ENCODE peak calls at places on chromosome 22, in six cellular contexts. O is gastrocnemius medialis, L is OCI-LY7, S is A549, E is tibial nerve, Z is Caco-2. N is an unnamed sample.

GRCh38 chr22:36548606-36549005 is 19.6 kb upstream of the EIF3D start:
- DNase-seq in S (no peak), L (no peak), O (no peak), E (no peak), Z (no peak), N (no peak)

GRCh38 chr22:48047722-48048500 is 1285.5 kb downstream of the TBC1D22A start:
- DNase-seq in E (no peak), Z (no peak), O (no peak), L (no peak), S (no peak), N (no peak)

GRCh38 chr22:45217345-45217744 is 23.3 kb downstream of the KIAA0930 start:
- DNase-seq in E (no peak), L (no peak), S (no peak), O (no peak), Z (no peak), N (no peak)

GRCh38 chr22:17648564-17648963 is 10.0 kb downstream of the BCL2L13 start:
- DNase-seq in S (no peak), O (no peak), E (no peak), L (no peak), Z (no peak), N (no peak)

GRCh38 chr22:48357196-48357595 is 1470.5 kb downstream of the BRD1 start:
- DNase-seq in L (no peak), Z (no peak), E (no peak), O (no peak), S (no peak), N (no peak)

GRCh38 chr22:35426801-35427140 is 26.8 kb downstream of the MCM5 start:
- DNase-seq in E (no peak), Z (no peak), S (no peak), O (no peak), L (no peak), N (no peak)

GRCh38 chr22:49476800-49477400 is 350.8 kb downstream of the BRD1 start:
- DNase-seq in Z (no peak), E (no peak), L (no peak), O (no peak), S (no peak), N (no peak)

GRCh38 chr22:45192701-45193187 is 29.0 kb downstream of the NUP50 start:
- DNase-seq in O (no peak), S (no peak), Z (no peak), L (no peak), E (no peak), N (no peak)

GRCh38 chr22:50323900-50324299 is 2.9 kb downstream of the DENND6B start:
- DNase-seq in S (no peak), L (no peak), O (no peak), Z (no peak), E (no peak), N (no peak)

GRCh38 chr22:30430933-30431332 is 5.4 kb downstream of the MTFP1 start:
- DNase-seq in E (no peak), O (no peak), Z (no peak), L (no peak), S (no peak), N (no peak)

GRCh38 chr22:49767355-49768062 is 60.2 kb downstream of the BRD1 start:
- DNase-seq in Z (peak), S (peak), L (peak), O (no peak), E (no peak), N (peak)

GRCh38 chr22:49566693-49567092 is 261.0 kb downstream of the BRD1 start:
- DNase-seq in E (no peak), O (no peak), L (no peak), S (no peak), Z (peak), N (no peak)

GRCh38 chr22:46029574-46030200 is 52.7 kb upstream of the WNT7B start:
- DNase-seq in Z (peak), L (no peak), E (no peak), O (no peak), S (no peak), N (no peak)

GRCh38 chr22:42343551-42344081 is 73.2 kb upstream of the TCF20 start:
- DNase-seq in S (no peak), O (no peak), E (no peak), Z (no peak), L (no peak), N (no peak)

GRCh38 chr22:36351921-36352774 is 35.6 kb downstream of the MYH9 start:
- DNase-seq in Z (peak), L (no peak), E (no peak), S (no peak), O (no peak), N (no peak)

GRCh38 chr22:16949561-16949960 is 58.5 kb downstream of the GAB4 start:
- DNase-seq in E (no peak), O (peak), S (no peak), L (no peak), Z (no peak), N (no peak)

GRCh38 chr22:41992496-41992895 is 6.1 kb upstream of the WBP2NL start:
- DNase-seq in E (no peak), L (no peak), O (no peak), Z (no peak), S (no peak), N (no peak)

GRCh38 chr22:42169055-42169469 is 38.5 kb upstream of the CYP2D6 start:
- DNase-seq in L (peak), O (no peak), E (peak), S (peak), Z (peak), N (peak)

GRCh38 chr22:49737101-49737551 is 90.5 kb downstream of the BRD1 start:
- DNase-seq in Z (no peak), E (no peak), S (no peak), L (no peak), O (no peak), N (no peak)

GRCh38 chr22:35299217-35299716 is 427 bp upstream of the TOM1 start:
- DNase-seq in E (no peak), L (peak), O (no peak), S (no peak), Z (no peak), N (no peak)

GRCh38 chr22:27258773-27259172 is 542.8 kb downstream of the MN1 start:
- DNase-seq in Z (no peak), L (no peak), E (no peak), O (no peak), S (no peak), N (no peak)

GRCh38 chr22:36286096-36286957 is 33.4 kb downstream of the APOL1 start:
- DNase-seq in S (peak), O (peak), Z (peak), L (peak), E (peak), N (no peak)

GRCh38 chr22:48299801-48300200 is 1527.9 kb downstream of the BRD1 start:
- DNase-seq in E (no peak), L (no peak), O (no peak), S (no peak), Z (no peak), N (no peak)

GRCh38 chr22:30605449-30606110 is 1.4 kb upstream of the TCN2 start:
- DNase-seq in O (no peak), S (peak), L (peak), E (peak), Z (no peak), N (no peak)

GRCh38 chr22:48637231-48637630 is 1190.4 kb downstream of the BRD1 start:
- DNase-seq in E (no peak), L (no peak), O (no peak), Z (no peak), S (no peak), N (no peak)

GRCh38 chr22:32175751-32176644 is 16.9 kb upstream of the C22orf42 start:
- DNase-seq in Z (no peak), L (no peak), O (no peak), E (no peak), S (no peak), N (no peak)

GRCh38 chr22:45200862-45201511 is 37.3 kb downstream of the NUP50 start:
- DNase-seq in S (no peak), E (no peak), Z (no peak), O (no peak), L (no peak), N (no peak)

GRCh38 chr22:48352086-48352911 is 1475.4 kb downstream of the BRD1 start:
- DNase-seq in L (peak), Z (no peak), O (no peak), S (no peak), E (no peak), N (no peak)

GRCh38 chr22:48658871-48659270 is 1168.8 kb downstream of the BRD1 start:
- DNase-seq in S (no peak), L (no peak), O (no peak), E (no peak), Z (no peak), N (no peak)

GRCh38 chr22:33564683-33565082 is 355.6 kb downstream of the LARGE1 start:
- DNase-seq in S (no peak), Z (no peak), E (no peak), O (no peak), L (no peak), N (no peak)

GRCh38 chr22:50182176-50183081 is 3.3 kb upstream of the TRABD start:
- DNase-seq in Z (no peak), E (no peak), L (no peak), O (no peak), S (no peak), N (peak)

GRCh38 chr22:46373838-46374662 is 38.5 kb downstream of the TRMU start:
- DNase-seq in E (no peak), O (no peak), S (no peak), Z (no peak), L (no peak), N (no peak)

GRCh38 chr22:29291215-29291614 is 15.2 kb upstream of the GAS2L1 start:
- DNase-seq in E (no peak), O (no peak), L (no peak), S (no peak), Z (no peak), N (no peak)

GRCh38 chr22:42608481-42609361 is 6.0 kb downstream of the POLDIP3 start:
- DNase-seq in S (no peak), Z (no peak), L (no peak), E (no peak), O (no peak), N (no peak)

GRCh38 chr22:32905400-32905799 is 103.9 kb downstream of the TIMP3 start:
- DNase-seq in O (no peak), E (no peak), Z (no peak), L (no peak), S (no peak), N (no peak)

GRCh38 chr22:45584121-45584570 is 81.5 kb downstream of the FBLN1 start:
- DNase-seq in E (no peak), L (peak), Z (no peak), O (no peak), S (no peak), N (no peak)

GRCh38 chr22:42548597-42549328 is 5.0 kb upstream of the SERHL2 start:
- DNase-seq in Z (no peak), S (no peak), L (no peak), E (no peak), O (no peak), N (no peak)

DNA sequence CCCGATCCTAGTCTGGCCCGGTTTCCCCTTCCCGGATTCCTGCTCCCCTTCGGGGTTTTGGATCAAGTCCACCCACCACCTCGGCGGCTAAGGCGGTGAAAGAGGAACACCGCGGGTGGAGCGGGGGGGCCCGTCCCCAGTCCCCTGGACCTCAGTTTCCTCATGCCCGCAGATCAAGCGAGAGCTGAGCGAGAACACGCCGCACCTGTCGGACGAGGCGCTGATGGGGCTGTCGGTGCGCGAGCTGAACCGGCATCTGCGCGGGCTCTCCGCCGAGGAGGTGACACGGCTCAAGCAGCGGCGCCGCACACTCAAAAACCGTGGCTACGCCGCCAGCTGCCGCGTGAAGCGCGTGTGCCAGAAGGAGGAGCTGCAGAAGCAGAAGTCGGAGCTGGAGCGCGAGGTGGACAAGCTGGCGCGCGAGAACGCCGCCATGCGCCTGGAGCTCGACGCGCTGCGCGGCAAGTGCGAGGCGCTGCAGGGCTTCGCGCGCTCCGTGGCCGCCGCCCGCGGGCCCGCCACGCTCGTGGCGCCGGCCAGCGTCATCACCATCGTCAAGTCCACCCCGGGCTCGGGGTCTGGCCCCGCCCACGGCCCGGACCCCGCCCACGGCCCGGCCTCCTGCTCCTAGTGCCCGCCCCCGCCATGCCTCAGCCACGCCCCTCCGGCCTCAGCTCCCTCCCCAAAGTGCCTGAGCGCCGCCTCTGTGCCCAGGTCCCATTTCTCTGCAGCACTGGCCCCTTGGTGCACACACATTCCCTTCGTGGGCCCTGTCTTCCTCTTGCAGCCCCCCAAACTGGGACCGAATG is 12.7 kb downstream of the MAFF start:
- DNase-seq in O (no peak), Z (no peak), L (peak), S (no peak), E (no peak), N (no peak)
- TF ChIP-seq CTCF in O (peak), Z (no peak), L (peak), S (no peak), E (peak), N (no peak)

DNA sequence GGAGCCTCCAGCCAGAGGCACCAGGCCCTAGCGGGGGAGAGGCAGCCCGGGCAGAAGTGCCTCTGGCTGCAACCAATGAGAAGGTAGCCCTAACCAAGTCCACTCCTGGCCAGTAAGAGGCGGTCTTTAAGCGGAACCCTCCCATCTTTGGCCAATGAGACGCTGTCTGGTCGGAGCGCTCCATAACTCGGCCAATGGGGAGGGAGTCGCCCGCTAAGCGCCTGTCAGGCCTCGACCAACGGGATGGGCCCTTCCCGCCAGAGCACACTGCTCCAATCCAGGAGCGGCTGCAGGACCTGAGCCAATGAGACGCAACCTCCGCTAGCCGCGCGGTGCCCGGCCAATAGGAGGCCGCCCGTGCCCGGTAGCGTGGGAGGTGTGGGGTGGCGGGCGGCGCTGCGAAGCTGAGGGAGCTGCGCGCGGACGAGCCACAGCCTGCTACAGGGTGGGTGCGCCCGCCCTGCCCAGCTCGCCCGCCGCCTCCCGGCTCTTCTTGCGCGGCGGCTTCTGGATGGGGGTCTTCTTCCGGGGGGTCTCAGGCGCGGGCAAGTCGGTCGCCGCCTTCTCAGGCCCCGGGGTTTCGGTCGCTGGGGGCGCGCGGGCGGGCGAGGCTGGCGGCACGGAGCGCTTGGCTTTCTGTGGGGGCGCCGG is 12.6 kb downstream of the SCARF2 start:
- DNase-seq in O (no peak), L (no peak), E (no peak), S (no peak), Z (no peak), N (no peak)
- H3K4me3 ChIP-seq in O (no peak), L (no peak), E (no peak), S (no peak), Z (no peak), N (no peak)

GRCh38 chr22:25567305-25567704 is 2.8 kb downstream of the GRK3 start:
- DNase-seq in S (no peak), E (no peak), O (no peak), L (peak), Z (no peak), N (peak)
- TF ChIP-seq CTCF in S (no peak), E (no peak), O (no peak), L (peak), Z (no peak), N (peak)

DNA sequence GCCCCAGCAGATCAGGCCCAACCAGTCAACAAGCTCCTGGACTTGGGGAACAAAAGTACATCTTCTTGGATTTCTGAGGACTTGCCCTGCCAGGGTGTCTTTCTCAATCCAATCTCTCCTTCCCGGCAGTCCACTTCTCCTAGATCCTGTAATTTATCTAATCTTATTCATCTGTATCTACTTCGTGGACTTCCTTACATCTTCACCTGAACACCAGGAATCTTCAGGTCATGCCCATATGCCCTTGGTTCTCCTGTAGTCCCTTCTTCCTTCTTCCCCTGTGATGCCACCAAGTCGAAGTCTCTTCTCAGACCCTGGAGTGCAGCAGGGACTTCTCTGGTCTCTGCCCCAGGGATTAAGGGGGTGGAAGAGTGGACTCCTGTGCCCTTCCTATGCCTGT is 100.3 kb downstream of the ZNF280B start:
- DNase-seq in O (no peak), L (no peak), S (no peak), E (no peak), Z (no peak), N (no peak)
- H3K4me3 ChIP-seq in O (no peak), L (no peak), S (no peak), E (no peak), Z (no peak), N (no peak)

N was measured in LNCaP clone FGC.